ENCODE peak calls at places on chromosomes 2 and 18, in eight cellular contexts. A is IMR-90, Y is dorsolateral prefrontal cortex, F is hepatic stellate cell, J is GM20000, Q is nucleus accumbens, C is ACHN, O is A549. T is an unnamed sample.
A peak's percentile ranks its signal among the peaks of the same experiment; 100 is the strongest.

GRCh38 chr18:6874316-6874715 is 144.8 kb downstream of the ARHGAP28 start:
- DNase-seq in Q (no peak), A (peak; percentile 13), Y (no peak), F (no peak), J (no peak), O (no peak), C (peak; percentile 4), T (no peak)

GRCh38 chr2:28401-28975 is 17.8 kb downstream of the FAM110C start:
- DNase-seq in Y (no peak), O (no peak), J (no peak), A (no peak), F (no peak), Q (no peak), C (no peak), T (no peak)

GRCh38 chr18:46448347-46448746 is 208.7 kb downstream of the LOXHD1 start:
- DNase-seq in J (no peak), Y (no peak), A (no peak), C (no peak), Q (no peak), O (no peak), F (no peak), T (no peak)

GRCh38 chr2:133822901-133823550 is 254.8 kb upstream of the NCKAP5 start:
- DNase-seq in J (no peak), C (no peak), Y (no peak), F (no peak), O (no peak), A (no peak), Q (no peak), T (no peak)

GRCh38 chr2:206873426-206873825 is 65.9 kb upstream of the CPO start:
- DNase-seq in Q (no peak), J (no peak), C (no peak), O (no peak), Y (no peak), F (no peak), A (no peak), T (no peak)

GRCh38 chr2:146940016-146940685 is 904.7 kb upstream of the ACVR2A start:
- DNase-seq in Q (no peak), C (no peak), J (no peak), Y (no peak), O (no peak), F (no peak), A (no peak), T (no peak)

GRCh38 chr18:37672001-37672400 is 106.4 kb upstream of the CELF4 start:
- DNase-seq in A (no peak), Y (no peak), C (no peak), F (no peak), J (no peak), O (no peak), Q (no peak), T (no peak)

GRCh38 chr2:56313541-56313940 is 129.8 kb downstream of the CCDC85A start:
- DNase-seq in C (no peak), Y (no peak), Q (no peak), A (no peak), F (no peak), J (no peak), O (no peak), T (no peak)

GRCh38 chr2:185484601-185485000 is 254.0 kb upstream of the FSIP2 start:
- DNase-seq in Q (no peak), C (no peak), A (no peak), Y (no peak), F (no peak), J (no peak), O (no peak), T (no peak)

GRCh38 chr18:73945130-73945792 is 202.4 kb downstream of the FBXO15 start:
- DNase-seq in Q (no peak), J (no peak), F (no peak), O (no peak), C (no peak), A (peak; percentile 75), Y (no peak), T (no peak)

GRCh38 chr2:111662039-111662740 is 221.8 kb downstream of the ANAPC1 start:
- DNase-seq in C (no peak), F (peak; percentile 77), A (peak; percentile 68), Y (no peak), O (no peak), Q (no peak), J (no peak), T (no peak)

GRCh38 chr2:238929242-238930081 is 81.6 kb downstream of the TWIST2 start:
- DNase-seq in C (no peak), O (no peak), J (no peak), F (peak; percentile 87), Q (no peak), A (peak; percentile 30), Y (peak; percentile 66), T (no peak)

GRCh38 chr2:232981767-232982360 is 31.2 kb downstream of the NGEF start:
- DNase-seq in Q (no peak), C (no peak), J (no peak), O (no peak), Y (no peak), A (no peak), F (no peak), T (no peak)

GRCh38 chr2:120682654-120683053 is 53.0 kb upstream of the GLI2 start:
- DNase-seq in A (no peak), O (no peak), J (no peak), F (no peak), Q (no peak), Y (no peak), C (no peak), T (no peak)

GRCh38 chr2:79580175-79580574 is 67.3 kb downstream of the CTNNA2 start:
- DNase-seq in Q (no peak), F (no peak), J (no peak), Y (no peak), A (no peak), O (peak; percentile 29), C (no peak), T (no peak)

GRCh38 chr2:113976277-113976928 is 86.5 kb downstream of the ACTR3 start:
- DNase-seq in Q (no peak), F (no peak), Y (no peak), C (no peak), A (no peak), J (no peak), O (no peak), T (no peak)

GRCh38 chr2:178283519-178283918 is 89.2 kb downstream of the OSBPL6 start:
- DNase-seq in J (no peak), O (no peak), Y (no peak), C (no peak), Q (no peak), A (no peak), F (no peak), T (no peak)

GRCh38 chr18:11653521-11653920 is 35.5 kb upstream of the GNAL start:
- DNase-seq in C (no peak), Y (no peak), F (no peak), O (no peak), A (no peak), J (no peak), Q (no peak), T (no peak)

GRCh38 chr2:119706196-119706595 is 27.2 kb downstream of the TMEM177 start:
- DNase-seq in A (no peak), J (no peak), C (no peak), F (no peak), Q (no peak), O (no peak), Y (no peak), T (no peak)

GRCh38 chr2:42925742-42926437 is 133.5 kb upstream of the HAAO start:
- DNase-seq in Y (peak; percentile 62), Q (peak; percentile 14), O (no peak), A (no peak), C (no peak), F (no peak), J (no peak), T (peak; percentile 34)

GRCh38 chr2:224586127-224586702 is 1.1 kb upstream of the CUL3 start:
- DNase-seq in F (no peak), J (peak; percentile 41), O (no peak), Q (no peak), A (no peak), Y (no peak), C (peak; percentile 12), T (no peak)

GRCh38 chr2:224838335-224838734 is 122.2 kb upstream of the CCDC195 start:
- DNase-seq in Y (no peak), C (no peak), Q (no peak), J (no peak), F (no peak), A (peak; percentile 70), O (no peak), T (peak; percentile 1)

GRCh38 chr2:71474116-71474743 is 20.9 kb downstream of the DYSF start:
- DNase-seq in A (no peak), Q (no peak), Y (no peak), C (no peak), F (no peak), O (no peak), J (no peak), T (no peak)

GRCh38 chr18:45590546-45590945 is 24.7 kb upstream of the SLC14A2 start:
- DNase-seq in C (no peak), F (no peak), J (no peak), Q (no peak), O (no peak), A (no peak), Y (no peak), T (no peak)

GRCh38 chr2:143223556-143223955 is 94.3 kb downstream of the ARHGAP15 start:
- DNase-seq in F (no peak), O (no peak), Y (no peak), Q (no peak), A (no peak), C (no peak), J (no peak), T (no peak)

GRCh38 chr18:50107468-50107867 is 87.5 kb downstream of the MYO5B start:
- DNase-seq in F (no peak), A (no peak), Q (no peak), O (no peak), J (no peak), C (no peak), Y (no peak), T (no peak)

GRCh38 chr2:18047114-18047695 is 168.7 kb downstream of the KCNS3 start:
- DNase-seq in J (no peak), Y (no peak), F (no peak), C (no peak), Q (no peak), A (no peak), O (no peak), T (no peak)

GRCh38 chr2:106792671-106793070 is 93.3 kb downstream of the ST6GAL2 start:
- DNase-seq in Q (no peak), A (no peak), J (no peak), C (no peak), Y (no peak), O (no peak), F (no peak), T (no peak)